ENCODE peak calls at places on chromosomes 7 and 10, in seven cellular contexts. T is sigmoid colon; P is NB4; G is fibroblast of lung; Z is hepatocyte; Q is astrocyte of the cerebellum; F is CD8-positive, alpha-beta T cell. L is an unnamed sample.

GRCh38 chr7:27576360-27576944 is 86.2 kb downstream of the HIBADH start:
- DNase-seq in T (no peak), P (peak; percentile 71), G (peak; percentile 66), Z (peak; percentile 70), Q (peak; percentile 23), F (no peak), L (peak; percentile 63)

GRCh38 chr7:55339033-55339995 is 25.8 kb upstream of the LANCL2 start:
- DNase-seq in T (no peak), P (no peak), G (no peak), Z (no peak), Q (no peak), F (no peak), L (no peak)

GRCh38 chr7:106064836-106065559 is 47.1 kb downstream of the SYPL1 start:
- DNase-seq in T (peak; percentile 97), P (peak; percentile 47), G (peak; percentile 96), Z (peak; percentile 87), Q (peak; percentile 87), F (no peak), L (peak; percentile 93)

GRCh38 chr7:72080349-72080766 is 331.8 kb downstream of the CALN1 start:
- DNase-seq in T (no peak), P (no peak), G (no peak), Z (no peak), Q (no peak), F (no peak), L (no peak)

GRCh38 chr10:127922675-127923366 is 15.9 kb downstream of the PTPRE start:
- DNase-seq in T (peak; percentile 82), P (no peak), G (peak; percentile 81), Z (peak; percentile 81), Q (peak; percentile 90), F (no peak), L (peak; percentile 95)

GRCh38 chr10:120945801-120946302 is 94.7 kb downstream of the WDR11 start:
- DNase-seq in T (peak; percentile 79), P (no peak), G (peak; percentile 9), Z (no peak), Q (no peak), F (no peak), L (peak; percentile 67)

GRCh38 chr7:1042161-1042833 is 2.0 kb upstream of the GPR146 start:
- DNase-seq in T (no peak), P (peak; percentile 43), G (no peak), Z (no peak), Q (no peak), F (no peak), L (no peak)

GRCh38 chr10:132927824-132928223 is 14.5 kb downstream of the CFAP46 start:
- DNase-seq in T (no peak), P (no peak), G (no peak), Z (no peak), Q (no peak), F (no peak), L (no peak)

GRCh38 chr10:102634696-102635095 is 9.6 kb upstream of the TRIM8 start:
- DNase-seq in T (no peak), P (peak; percentile 51), G (no peak), Z (no peak), Q (no peak), F (no peak), L (no peak)

GRCh38 chr10:132497083-132497680 is 40.4 kb upstream of the INPP5A start:
- DNase-seq in T (peak; percentile 59), P (peak; percentile 95), G (no peak), Z (no peak), Q (no peak), F (no peak), L (no peak)

GRCh38 chr7:108598153-108598552 is 28.5 kb downstream of the DNAJB9 start:
- DNase-seq in T (no peak), P (no peak), G (no peak), Z (no peak), Q (no peak), F (no peak), L (no peak)

GRCh38 chr7:82429408-82429807 is 14.2 kb downstream of the CACNA2D1 start:
- DNase-seq in T (no peak), P (no peak), G (no peak), Z (no peak), Q (no peak), F (no peak), L (peak; percentile 16)

GRCh38 chr7:87216701-87217508 is 2.6 kb downstream of the TMEM243 start:
- DNase-seq in T (no peak), P (no peak), G (no peak), Z (no peak), Q (no peak), F (no peak), L (no peak)

GRCh38 chr7:51187941-51188340 is 128.7 kb downstream of the COBL start:
- DNase-seq in T (no peak), P (peak; percentile 17), G (no peak), Z (peak; percentile 59), Q (no peak), F (no peak), L (no peak)

GRCh38 chr10:110641256-110641655 is 2.9 kb upstream of the RBM20 start:
- DNase-seq in T (no peak), P (peak; percentile 45), G (no peak), Z (peak; percentile 68), Q (no peak), F (peak; percentile 26), L (no peak)

GRCh38 chr10:100683004-100683403 is 62.4 kb upstream of the PAX2 start:
- DNase-seq in T (no peak), P (no peak), G (no peak), Z (no peak), Q (no peak), F (no peak), L (no peak)

GRCh38 chr7:98619450-98620321 is 2.6 kb downstream of the NPTX2 start:
- DNase-seq in T (no peak), P (peak; percentile 68), G (no peak), Z (peak; percentile 21), Q (peak; percentile 18), F (no peak), L (peak; percentile 10)
- H3K4me3 ChIP-seq in T (no peak overlapping the region), P (no peak overlapping the region), G (no peak overlapping the region), Z (no peak overlapping the region), Q (peak overlapping the region; percentile 22), F (no peak overlapping the region), L (peak overlapping the region; percentile 21)

GRCh38 chr7:95544174-95544573 is 52.1 kb downstream of the PDK4 start:
- DNase-seq in T (no peak), P (no peak), G (peak; percentile 11), Z (no peak), Q (no peak), F (no peak), L (no peak)

GRCh38 chr7:95543312-95543711 is 53.0 kb downstream of the PDK4 start:
- DNase-seq in T (no peak), P (no peak), G (no peak), Z (no peak), Q (no peak), F (no peak), L (no peak)

GRCh38 chr7:95545666-95546065 is 50.6 kb downstream of the PDK4 start:
- DNase-seq in T (no peak), P (no peak), G (no peak), Z (no peak), Q (no peak), F (no peak), L (no peak)

GRCh38 chr7:95546647-95547046 is 49.7 kb downstream of the PDK4 start:
- DNase-seq in T (no peak), P (no peak), G (no peak), Z (no peak), Q (no peak), F (no peak), L (no peak)

DNA sequence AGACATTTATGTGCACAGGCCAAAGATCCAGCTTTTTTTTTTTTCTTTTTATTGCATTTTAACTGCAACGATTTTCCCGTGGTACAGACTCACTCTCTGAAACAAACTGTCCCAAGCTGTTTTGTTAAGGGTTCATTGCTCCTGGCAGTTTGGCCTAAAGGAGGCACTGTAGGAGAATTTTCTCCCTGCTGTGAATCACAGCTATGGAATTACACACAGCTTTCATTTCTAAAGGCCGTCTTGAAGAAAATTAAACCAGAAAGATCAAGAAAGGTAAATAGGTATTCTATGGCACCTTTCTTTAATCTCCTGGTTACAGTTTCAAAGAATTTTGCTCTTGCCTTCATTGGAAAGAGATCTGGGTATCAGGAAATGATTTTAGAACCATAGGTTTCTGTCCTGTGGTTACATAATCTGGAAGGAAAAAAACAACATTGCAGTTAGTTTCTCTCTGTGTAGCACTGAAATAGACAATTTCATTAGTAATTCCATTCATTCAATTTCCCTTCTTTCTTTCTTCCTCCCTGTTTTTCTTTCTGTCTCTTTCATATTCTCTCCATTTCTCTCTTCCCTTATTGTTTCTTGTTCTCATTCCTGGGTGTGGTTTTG is 51.2 kb downstream of the PDK4 start:
- DNase-seq in T (peak; percentile 83), P (peak; percentile 16), G (peak; percentile 86), Z (peak; percentile 82), Q (peak; percentile 31), F (no peak), L (peak; percentile 85)
- TF ChIP-seq CTCF in T (peak; percentile 77), P (peak; percentile 44), G (peak; percentile 92), Z (peak; percentile 79), Q (peak; percentile 82), F (no peak), L (peak; percentile 84)

GRCh38 chr10:61941202-61941651 is 39.7 kb downstream of the ARID5B start:
- DNase-seq in T (no peak), P (peak; percentile 11), G (peak; percentile 32), Z (no peak), Q (no peak), F (no peak), L (no peak)
- H3K4me3 ChIP-seq in T (no peak overlapping the region), P (no peak overlapping the region), G (no peak overlapping the region), Z (no peak overlapping the region), Q (no peak overlapping the region), F (no peak overlapping the region), L (no peak overlapping the region)

DNA sequence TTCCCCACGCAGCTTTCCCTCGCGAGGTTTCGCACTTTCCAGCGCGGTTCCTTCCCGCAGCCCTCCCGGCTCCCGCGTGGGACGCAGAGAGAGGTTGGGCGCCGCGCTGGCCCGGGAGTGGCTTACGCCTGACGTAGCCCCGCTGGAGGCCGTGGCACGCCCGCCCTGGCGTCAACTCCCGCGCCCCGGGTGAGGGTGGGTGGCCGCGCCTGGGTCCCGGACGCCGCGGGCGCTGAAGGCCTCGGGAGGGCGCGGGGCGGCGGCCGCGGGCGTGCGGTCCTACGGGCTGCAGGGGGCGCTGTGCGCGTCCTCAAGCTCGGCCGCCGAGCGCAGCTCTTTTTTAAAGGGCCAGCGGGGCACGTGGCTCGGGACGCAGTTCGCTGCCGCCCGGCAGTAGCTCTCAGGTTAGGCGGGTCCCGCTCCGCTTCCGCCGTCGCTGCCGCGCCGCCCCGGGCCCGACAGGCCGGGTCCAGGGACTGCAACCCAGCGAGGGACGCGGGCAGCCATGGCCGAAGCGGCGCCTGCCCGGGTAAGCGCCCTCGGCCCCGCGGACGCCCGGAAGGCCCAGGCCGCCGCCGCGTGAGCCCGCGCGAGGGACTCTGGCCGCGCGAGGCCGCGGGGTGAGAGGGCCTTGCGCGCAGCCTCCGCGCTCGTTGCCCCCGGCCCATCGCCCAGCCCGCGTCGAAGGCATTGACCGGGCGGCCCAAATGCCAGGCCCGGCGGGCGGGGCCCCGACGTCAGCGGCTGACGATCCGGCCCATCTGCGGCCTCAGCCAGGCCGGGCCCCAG is at the start of gene ZNF783:
- DNase-seq in T (peak; percentile 93), P (peak; percentile 95), G (peak; percentile 94), Z (peak; percentile 95), Q (peak; percentile 68), F (peak; percentile 79), L (peak; percentile 89)
- TF ChIP-seq CTCF in T (peak; percentile 31), P (peak; percentile 61), G (peak; percentile 34), Z (peak; percentile 66), Q (peak; percentile 46), F (peak; percentile 87), L (peak; percentile 45)

DNA sequence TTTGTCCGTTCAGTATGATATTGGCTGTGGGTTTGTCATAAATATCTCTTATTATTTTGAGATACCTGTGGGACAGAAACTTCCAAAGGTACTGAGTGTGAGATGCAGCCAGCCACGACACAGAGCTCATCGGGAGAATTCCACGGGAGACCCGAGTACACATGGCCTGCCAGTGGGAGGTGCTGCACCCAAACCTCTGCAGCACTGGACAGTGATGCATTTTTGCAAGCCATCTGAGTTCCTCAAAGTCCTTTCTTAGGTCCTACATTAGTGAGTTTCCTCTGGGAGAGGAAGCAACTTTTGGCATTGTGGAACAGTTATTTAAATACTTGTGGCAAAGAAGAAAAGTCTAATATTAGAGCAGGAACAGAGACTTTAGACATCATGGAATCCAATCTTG is 77.5 kb downstream of the ARID5B start:
- DNase-seq in T (no peak), P (peak; percentile 18), G (no peak), Z (no peak), Q (no peak), F (no peak), L (peak; percentile 21)
- H3K4me3 ChIP-seq in T (no peak overlapping the region), P (no peak overlapping the region), G (no peak overlapping the region), Z (no peak overlapping the region), Q (no peak overlapping the region), F (no peak overlapping the region), L (no peak overlapping the region)